ENCODE peak calls at places on chromosomes 7 and 10, in six cellular contexts. P, L, N, H, O and S are unnamed samples.

GRCh38 chr10:123245264-123245663 is 91.1 kb downstream of the BUB3 start:
- DNase-seq in P (no peak), L (no peak), N (peak), H (no peak), O (no peak), S (no peak)

GRCh38 chr7:150378115-150378852 is 846 bp upstream of the ZNF775 start:
- DNase-seq in P (peak), L (peak), N (peak), H (peak), O (peak), S (peak)

GRCh38 chr7:103134866-103135554 is 13.9 kb downstream of the NAPEPLD start:
- DNase-seq in P (no peak), L (no peak), N (no peak), H (peak), O (no peak), S (peak)

GRCh38 chr7:25255603-25256320 is 27.5 kb upstream of the NPVF start:
- DNase-seq in P (no peak), L (no peak), N (no peak), H (no peak), O (no peak), S (no peak)

GRCh38 chr7:102331536-102332275 is 24.5 kb downstream of the SPDYE6 start:
- DNase-seq in P (no peak), L (no peak), N (peak), H (no peak), O (no peak), S (peak)

GRCh38 chr10:130021373-130021950 is 57.4 kb upstream of the EBF3 start:
- DNase-seq in P (no peak), L (peak), N (no peak), H (peak), O (no peak), S (no peak)

GRCh38 chr7:21603972-21604749 is 61.3 kb downstream of the DNAH11 start:
- DNase-seq in P (no peak), L (peak), N (no peak), H (peak), O (no peak), S (peak)

GRCh38 chr10:133309111-133309719 is 501 bp downstream of the ZNF511 start:
- DNase-seq in P (peak), L (peak), N (peak), H (peak), O (peak), S (peak)

GRCh38 chr10:132516771-132517725 is 20.5 kb upstream of the INPP5A start:
- DNase-seq in P (peak), L (peak), N (peak), H (peak), O (peak), S (peak)

GRCh38 chr10:75469018-75469616 is 37.7 kb downstream of the LRMDA start:
- DNase-seq in P (no peak), L (peak), N (no peak), H (peak), O (no peak), S (no peak)

GRCh38 chr7:2909043-2909442 is 64.9 kb upstream of the GNA12 start:
- DNase-seq in P (no peak), L (no peak), N (no peak), H (no peak), O (no peak), S (no peak)

GRCh38 chr10:72665925-72666324 is 26.0 kb upstream of the MCU start:
- DNase-seq in P (no peak), L (peak), N (no peak), H (peak), O (no peak), S (no peak)

GRCh38 chr7:41156268-41156667 is 546.6 kb downstream of the INHBA start:
- DNase-seq in P (no peak), L (peak), N (no peak), H (peak), O (no peak), S (no peak)

GRCh38 chr10:79184141-79184625 is 115.4 kb downstream of the ZMIZ1 start:
- DNase-seq in P (no peak), L (peak), N (peak), H (peak), O (no peak), S (peak)

GRCh38 chr10:129677377-129677927 is 210.4 kb downstream of the MGMT start:
- DNase-seq in P (no peak), L (no peak), N (no peak), H (no peak), O (no peak), S (no peak)

GRCh38 chr7:103905997-103906396 is 83.5 kb downstream of the RELN start:
- DNase-seq in P (no peak), L (no peak), N (no peak), H (no peak), O (no peak), S (no peak)

GRCh38 chr7:46191776-46192175 is 270.7 kb upstream of the IGFBP3 start:
- DNase-seq in P (no peak), L (peak), N (no peak), H (peak), O (no peak), S (peak)

GRCh38 chr10:124378817-124379510 is 39.8 kb downstream of the OAT start:
- DNase-seq in P (no peak), L (no peak), N (peak), H (no peak), O (no peak), S (peak)

GRCh38 chr7:2409745-2410414 is 6.5 kb downstream of the CHST12 start:
- DNase-seq in P (no peak), L (no peak), N (no peak), H (no peak), O (no peak), S (no peak)

GRCh38 chr7:41146423-41146822 is 556.5 kb downstream of the INHBA start:
- DNase-seq in P (no peak), L (no peak), N (no peak), H (no peak), O (no peak), S (no peak)

GRCh38 chr10:48878091-48878490 is 61.5 kb downstream of the LRRC18 start:
- DNase-seq in P (no peak), L (no peak), N (no peak), H (no peak), O (no peak), S (no peak)

GRCh38 chr10:106519376-106520035 is 645.0 kb downstream of the SORCS1 start:
- DNase-seq in P (no peak), L (peak), N (no peak), H (no peak), O (no peak), S (no peak)

GRCh38 chr7:37817219-37817618 is 31.2 kb upstream of the NME8 start:
- DNase-seq in P (no peak), L (no peak), N (no peak), H (no peak), O (no peak), S (no peak)

GRCh38 chr10:31921031-31921430 is 7.6 kb downstream of the ARHGAP12 start:
- DNase-seq in P (no peak), L (no peak), N (no peak), H (no peak), O (no peak), S (no peak)

GRCh38 chr7:14886533-14886932 is 16.0 kb downstream of the DGKB start:
- DNase-seq in P (no peak), L (no peak), N (no peak), H (no peak), O (no peak), S (no peak)

GRCh38 chr10:55024718-55025117 is 223.7 kb upstream of the PCDH15 start:
- DNase-seq in P (no peak), L (no peak), N (no peak), H (peak), O (no peak), S (no peak)

GRCh38 chr7:37915438-37915837 is 1.2 kb downstream of the SFRP4 start:
- DNase-seq in P (no peak), L (no peak), N (no peak), H (no peak), O (no peak), S (no peak)

GRCh38 chr10:10235003-10235402 is 782.7 kb upstream of the CELF2 start:
- DNase-seq in P (peak), L (no peak), N (no peak), H (no peak), O (no peak), S (no peak)

GRCh38 chr10:86439544-86439943 is 72.9 kb upstream of the GRID1 start:
- DNase-seq in P (no peak), L (peak), N (no peak), H (peak), O (no peak), S (peak)

GRCh38 chr7:24756545-24756988 is 697 bp downstream of the GSDME start:
- DNase-seq in P (no peak), L (peak), N (peak), H (no peak), O (no peak), S (no peak)

GRCh38 chr7:151875862-151876111 is 1.1 kb downstream of the PRKAG2 start:
- DNase-seq in P (peak), L (no peak), N (no peak), H (peak), O (no peak), S (no peak)

GRCh38 chr10:78454123-78454645 is 420.5 kb downstream of the RPS24 start:
- DNase-seq in P (no peak), L (peak), N (no peak), H (no peak), O (no peak), S (no peak)

DNA sequence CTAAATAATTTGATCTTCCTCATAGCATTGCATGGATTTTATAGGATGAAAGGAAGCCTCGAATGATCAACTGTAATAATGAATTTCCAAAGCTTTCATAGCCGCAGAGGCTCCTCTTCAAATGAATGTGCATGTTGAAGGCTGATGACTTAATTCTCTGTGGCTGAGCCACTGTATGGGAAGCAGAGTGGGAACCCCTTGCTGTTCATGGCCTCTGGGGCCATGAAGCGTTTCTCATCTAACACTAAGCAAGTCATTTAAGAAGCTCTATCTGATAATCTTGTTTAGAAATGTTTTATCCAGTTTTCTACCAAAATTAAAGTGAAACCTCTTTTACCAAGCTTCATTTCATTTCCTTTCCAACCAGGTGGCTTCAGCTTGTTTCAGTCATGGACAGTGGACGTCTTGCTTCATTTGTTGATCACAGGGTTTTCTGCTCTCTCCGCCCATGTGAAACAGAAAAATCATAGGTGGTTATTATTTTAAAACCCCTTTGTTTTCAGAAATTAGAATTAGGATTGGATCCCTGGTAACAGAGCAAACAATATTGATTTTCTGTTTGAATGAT is 10.3 kb upstream of the ADARB2 start:
- DNase-seq in P (no peak), L (no peak), N (no peak), H (no peak), O (no peak), S (no peak)
- H4K8ac ChIP-seq in P (no peak), L (no peak), N (no peak), H (no peak), O (no peak), S (no peak)

GRCh38 chr7:143015102-143015501 is 11.8 kb downstream of the OR9A2 start:
- DNase-seq in P (no peak), L (no peak), N (no peak), H (no peak), O (no peak), S (no peak)
- H3K4me3 ChIP-seq in P (no peak), L (no peak), N (no peak), H (no peak), O (no peak), S (no peak)

GRCh38 chr7:107167483-107168232 is 1.1 kb upstream of the HBP1 start:
- DNase-seq in P (peak), L (peak), N (peak), H (peak), O (no peak), S (peak)
- H4K8ac ChIP-seq in P (no peak), L (peak), N (no peak), H (peak), O (peak), S (no peak)

DNA sequence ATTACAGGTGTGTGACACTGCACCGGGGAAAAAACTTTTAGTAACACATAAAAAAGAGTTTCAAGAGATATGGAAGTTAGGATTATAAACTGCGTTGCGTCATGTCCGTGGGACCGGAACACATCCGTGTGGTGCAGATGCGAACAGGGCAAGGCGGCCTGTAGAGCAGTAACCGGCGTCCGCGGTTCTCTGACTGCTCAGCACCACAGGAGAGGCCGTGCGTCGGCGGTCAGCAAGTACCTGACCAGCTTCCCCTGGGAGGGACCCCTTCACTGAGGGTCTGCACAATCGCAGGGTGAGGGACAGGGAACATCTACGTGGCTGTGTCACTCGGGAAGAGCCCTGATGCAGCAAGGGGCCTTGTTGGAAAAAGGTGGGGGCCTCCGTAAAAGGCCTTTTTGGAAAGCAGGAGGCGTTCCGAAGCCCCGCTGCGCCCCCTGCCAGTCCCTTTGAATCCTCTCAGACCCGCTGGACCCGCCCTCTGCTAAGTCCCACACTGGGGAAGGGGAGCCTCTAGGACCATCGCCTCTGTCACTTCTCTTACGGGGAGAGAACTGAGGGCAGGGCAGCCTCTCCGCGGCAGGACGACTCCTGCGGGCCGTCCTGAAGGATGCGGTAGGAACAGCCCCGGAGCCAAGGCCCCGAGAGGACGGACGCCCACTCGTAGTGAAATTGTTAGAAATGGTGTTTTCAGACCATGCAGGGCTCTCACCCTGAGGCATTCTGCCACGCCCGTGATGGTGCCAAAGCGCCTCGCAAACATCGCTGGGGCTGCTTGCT is 771.6 kb upstream of the COBL start:
- DNase-seq in P (peak), L (no peak), N (peak), H (no peak), O (peak), S (no peak)
- H3K4me3 ChIP-seq in P (peak), L (no peak), N (peak), H (peak), O (peak), S (peak)

GRCh38 chr10:7003821-7004220 is 407.0 kb downstream of the SFMBT2 start:
- DNase-seq in P (no peak), L (no peak), N (no peak), H (no peak), O (no peak), S (no peak)
- H4K8ac ChIP-seq in P (no peak), L (no peak), N (no peak), H (no peak), O (no peak), S (no peak)

DNA sequence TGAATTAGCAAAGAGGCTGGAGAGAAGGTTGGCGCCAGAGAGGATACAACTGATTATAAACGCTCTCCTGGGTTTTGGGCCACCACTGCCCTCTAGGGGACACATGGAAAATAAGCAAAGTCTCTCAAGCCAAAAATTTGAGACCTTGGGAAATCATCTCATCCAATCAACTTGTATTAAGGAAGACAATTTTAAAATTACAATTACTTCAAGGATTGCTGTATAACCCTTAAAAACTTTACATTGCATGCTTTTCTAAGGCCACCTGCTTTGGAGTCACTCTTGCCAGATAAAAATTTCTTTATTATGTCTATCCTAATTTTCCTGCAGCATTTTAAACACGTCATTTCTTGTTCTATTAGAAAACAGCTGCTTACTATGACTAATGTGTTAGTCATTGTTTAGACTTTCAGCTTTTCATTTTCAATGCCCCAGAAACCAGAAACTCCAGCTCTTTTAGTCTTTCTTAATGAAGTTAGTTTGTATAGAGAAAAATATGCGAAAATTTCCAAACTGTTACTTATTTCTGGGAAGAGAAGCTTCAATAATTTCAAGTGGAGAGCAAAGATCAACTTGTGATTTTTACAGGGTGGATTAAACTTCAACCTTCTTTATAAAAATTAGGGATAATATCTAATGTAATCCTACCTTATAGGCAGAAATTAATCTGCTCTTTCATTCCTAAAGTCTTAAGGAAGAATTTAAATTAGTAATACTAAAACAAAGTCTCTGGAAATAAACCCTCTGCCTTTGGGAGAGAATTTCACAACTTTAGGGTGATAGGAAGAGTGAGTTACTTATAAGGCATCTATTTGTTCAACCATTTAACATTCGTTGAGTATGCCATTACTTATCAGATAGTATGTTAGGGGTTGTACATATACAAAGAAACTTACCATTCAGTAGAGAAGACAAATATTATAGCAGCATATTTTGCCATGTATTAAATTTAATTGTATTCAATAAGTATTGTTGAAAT is 20.6 kb upstream of the RHOBTB1 start:
- DNase-seq in P (peak), L (peak), N (peak), H (peak), O (no peak), S (peak)
- H3K4me3 ChIP-seq in P (no peak), L (no peak), N (no peak), H (no peak), O (no peak), S (no peak)